ENCODE peak calls at places on chromosomes 1 and 21, in nine cellular contexts. B is cardiac fibroblast, X is hepatocyte, G is fibroblast of pulmonary artery, A is breast epithelium, J is psoas muscle, D is Peyer's patch, I is BJ, V is lower lobe of right lung. K is an unnamed sample.

GRCh38 chr1:20596106-20596505 is 7.2 kb downstream of the CDA start:
- DNase-seq in B (no peak), X (no peak), G (no peak), A (no peak), J (no peak), D (no peak), I (no peak), V (no peak), K (no peak)

GRCh38 chr1:156503672-156504055 is 3.1 kb upstream of the MEF2D start:
- DNase-seq in B (no peak), X (no peak), G (peak), A (no peak), J (no peak), D (no peak), I (no peak), V (no peak), K (no peak)

GRCh38 chr1:59317780-59318179 is 20.9 kb downstream of the FGGY start:
- DNase-seq in B (no peak), X (no peak), G (no peak), A (no peak), J (no peak), D (no peak), I (no peak), V (no peak), K (no peak)

GRCh38 chr1:71804140-71804539 is 478.2 kb downstream of the NEGR1 start:
- DNase-seq in B (no peak), X (no peak), G (no peak), A (no peak), J (no peak), D (no peak), I (no peak), V (no peak), K (no peak)

GRCh38 chr1:241356187-241356518 is 852 bp downstream of the RGS7 start:
- DNase-seq in B (no peak), X (peak), G (no peak), A (no peak), J (no peak), D (no peak), I (no peak), V (no peak), K (no peak)

GRCh38 chr1:34928865-34929496 is 469 bp downstream of the DLGAP3 start:
- DNase-seq in B (no peak), X (peak), G (no peak), A (no peak), J (no peak), D (peak), I (no peak), V (no peak), K (no peak)

GRCh38 chr1:11908139-11909021 is 17.8 kb downstream of the KIAA2013 start:
- DNase-seq in B (peak), X (peak), G (peak), A (peak), J (peak), D (peak), I (peak), V (peak), K (peak)

GRCh38 chr1:168507271-168507670 is 36.5 kb downstream of the XCL2 start:
- DNase-seq in B (no peak), X (no peak), G (no peak), A (no peak), J (no peak), D (no peak), I (no peak), V (no peak), K (no peak)

DNA sequence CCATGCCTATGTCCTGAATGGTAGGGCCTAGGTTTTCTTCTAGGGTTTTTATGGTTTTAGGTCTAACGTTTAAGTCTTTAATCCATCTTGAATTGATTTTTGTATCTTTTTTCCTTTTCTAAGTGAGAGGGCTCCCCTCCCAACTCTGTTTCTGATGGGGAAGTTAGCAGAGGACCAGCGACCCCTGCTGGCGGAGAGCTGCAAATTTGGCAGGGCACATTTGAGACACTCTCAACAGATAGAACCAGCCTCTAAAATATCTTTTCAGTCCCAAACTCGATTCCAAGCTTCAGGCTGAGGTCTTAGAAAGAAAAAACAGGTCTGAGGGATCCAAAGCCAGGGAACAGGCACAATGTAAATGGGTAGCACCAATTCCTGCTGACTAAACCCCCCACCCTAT is 32.5 kb downstream of the LRRC3 start:
- DNase-seq in B (peak), X (peak), G (peak), A (no peak), J (no peak), D (no peak), I (no peak), V (no peak), K (no peak)
- TF ChIP-seq CTCF in B (peak), X (peak), G (peak), A (no peak), J (no peak), D (no peak), I (peak), V (peak), K (no peak)

GRCh38 chr21:26965567-26966359 is 1.1 kb downstream of the ADAMTS5 start:
- DNase-seq in B (peak), X (peak), G (no peak), A (peak), J (peak), D (no peak), I (no peak), V (peak), K (peak)
- TF ChIP-seq CTCF in B (no peak), X (peak), G (peak), A (no peak), J (peak), D (no peak), I (peak), V (peak), K (peak)

GRCh38 chr21:32829504-32829903 is 57.9 kb upstream of the PAXBP1 start:
- DNase-seq in B (no peak), X (no peak), G (no peak), A (no peak), J (no peak), D (no peak), I (no peak), V (no peak), K (no peak)
- TF ChIP-seq CTCF in B (no peak), X (no peak), G (no peak), A (no peak), J (no peak), D (no peak), I (no peak), V (no peak), K (no peak)

GRCh38 chr1:27109103-27109822 is 45.7 kb downstream of the SLC9A1 start:
- DNase-seq in B (no peak), X (no peak), G (no peak), A (no peak), J (no peak), D (no peak), I (no peak), V (no peak), K (no peak)
- TF ChIP-seq CTCF in B (peak), X (no peak), G (peak), A (no peak), J (no peak), D (no peak), I (peak), V (peak), K (no peak)

GRCh38 chr1:161792740-161793139 is 26.6 kb downstream of the ATF6 start:
- DNase-seq in B (peak), X (peak), G (peak), A (no peak), J (no peak), D (no peak), I (peak), V (no peak), K (no peak)
- TF ChIP-seq CTCF in B (peak), X (peak), G (peak), A (peak), J (peak), D (peak), I (peak), V (peak), K (peak)

GRCh38 chr1:39378377-39378776 is 113.1 kb upstream of the BMP8A start:
- DNase-seq in B (no peak), X (peak), G (no peak), A (no peak), J (no peak), D (no peak), I (no peak), V (no peak), K (no peak)
- TF ChIP-seq CTCF in B (peak), X (peak), G (peak), A (peak), J (no peak), D (no peak), I (peak), V (peak), K (peak)

GRCh38 chr1:8239039-8239305 is 78.9 kb upstream of the SLC45A1 start:
- DNase-seq in B (peak), X (no peak), G (peak), A (peak), J (peak), D (no peak), I (no peak), V (peak), K (no peak)
- TF ChIP-seq CTCF in B (peak), X (peak), G (peak), A (peak), J (peak), D (no peak), I (peak), V (peak), K (no peak)

GRCh38 chr1:30977105-30977504 is 68.5 kb upstream of the SDC3 start:
- DNase-seq in B (peak), X (no peak), G (peak), A (no peak), J (no peak), D (no peak), I (no peak), V (no peak), K (no peak)
- TF ChIP-seq CTCF in B (peak), X (no peak), G (peak), A (no peak), J (no peak), D (no peak), I (peak), V (no peak), K (no peak)

GRCh38 chr1:16451868-16452528 is 11.5 kb downstream of the NECAP2 start:
- DNase-seq in B (no peak), X (no peak), G (no peak), A (no peak), J (no peak), D (no peak), I (no peak), V (no peak), K (no peak)
- TF ChIP-seq CTCF in B (no peak), X (no peak), G (no peak), A (no peak), J (no peak), D (no peak), I (no peak), V (no peak), K (no peak)